ENCODE peak calls at places on chromosomes 2 and 18, in six cellular contexts. I, L, U, N, Q and K are unnamed samples.

GRCh38 chr2:98715812-98716451 is 15.0 kb downstream of the MGAT4A start:
- DNase-seq in I (no peak), L (no peak), U (no peak), N (no peak), Q (no peak), K (no peak)

GRCh38 chr2:100213595-100213994 is 71.2 kb upstream of the AFF3 start:
- DNase-seq in I (no peak), L (no peak), U (no peak), N (no peak), Q (no peak), K (no peak)

GRCh38 chr2:237629739-237630138 is 2.4 kb downstream of the LRRFIP1 start:
- DNase-seq in I (no peak), L (no peak), U (no peak), N (no peak), Q (no peak), K (no peak)

GRCh38 chr18:31447530-31448191 is at the start of gene DSG3:
- DNase-seq in I (no peak), L (no peak), U (no peak), N (no peak), Q (no peak), K (no peak)

GRCh38 chr18:23662309-23663263 is at the start of gene ANKRD29:
- DNase-seq in I (no peak), L (peak), U (peak), N (no peak), Q (no peak), K (peak)

GRCh38 chr2:211014376-211014775 is 458.0 kb downstream of the CPS1 start:
- DNase-seq in I (no peak), L (no peak), U (no peak), N (no peak), Q (no peak), K (no peak)

GRCh38 chr2:237449193-237449797 is 35.3 kb upstream of the COL6A3 start:
- DNase-seq in I (no peak), L (no peak), U (no peak), N (no peak), Q (no peak), K (no peak)

GRCh38 chr2:164868563-164869419 is 27.2 kb upstream of the COBLL1 start:
- DNase-seq in I (no peak), L (no peak), U (no peak), N (no peak), Q (no peak), K (no peak)

GRCh38 chr2:175461839-175462238 is 280.3 kb upstream of the ATP5MC3 start:
- DNase-seq in I (no peak), L (no peak), U (peak), N (no peak), Q (no peak), K (no peak)

GRCh38 chr2:121121661-121122060 is 163.3 kb downstream of the TFCP2L1 start:
- DNase-seq in I (no peak), L (no peak), U (no peak), N (no peak), Q (peak), K (no peak)

GRCh38 chr18:5393779-5394178 is 98.3 kb upstream of the ZBTB14 start:
- DNase-seq in I (no peak), L (no peak), U (no peak), N (no peak), Q (no peak), K (no peak)

DNA sequence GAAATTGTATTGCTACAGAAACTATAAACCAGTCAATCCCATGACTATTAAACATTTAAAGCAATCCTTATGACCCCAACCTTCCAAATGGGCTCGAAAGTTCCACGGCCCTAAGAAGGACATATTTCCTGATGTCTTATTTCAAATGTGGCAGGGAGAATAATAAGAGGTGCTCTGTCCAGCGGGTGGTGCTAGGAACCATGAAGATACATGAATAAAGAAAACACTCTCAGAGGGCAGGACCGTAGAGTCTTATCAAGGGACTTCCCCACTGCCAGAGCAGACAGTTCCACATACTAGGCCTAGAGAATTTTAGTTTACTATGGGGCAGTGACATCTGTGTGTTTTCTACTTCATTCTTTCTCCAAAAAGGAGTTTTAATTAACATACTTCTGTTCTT is 187.1 kb upstream of the PIK3C3 start:
- DNase-seq in I (no peak), L (no peak), U (peak), N (no peak), Q (no peak), K (no peak)
- TF ChIP-seq CTCF in I (peak), L (peak), U (no peak), N (no peak), Q (no peak), K (no peak)

GRCh38 chr2:8953525-8953924 is 50.0 kb downstream of the MBOAT2 start:
- DNase-seq in I (no peak), L (no peak), U (no peak), N (no peak), Q (no peak), K (no peak)

GRCh38 chr2:8954990-8955389 is 48.5 kb downstream of the MBOAT2 start:
- DNase-seq in I (no peak), L (no peak), U (no peak), N (no peak), Q (no peak), K (no peak)

GRCh38 chr2:8957593-8957992 is 45.9 kb downstream of the MBOAT2 start:
- DNase-seq in I (no peak), L (no peak), U (no peak), N (no peak), Q (no peak), K (no peak)

DNA sequence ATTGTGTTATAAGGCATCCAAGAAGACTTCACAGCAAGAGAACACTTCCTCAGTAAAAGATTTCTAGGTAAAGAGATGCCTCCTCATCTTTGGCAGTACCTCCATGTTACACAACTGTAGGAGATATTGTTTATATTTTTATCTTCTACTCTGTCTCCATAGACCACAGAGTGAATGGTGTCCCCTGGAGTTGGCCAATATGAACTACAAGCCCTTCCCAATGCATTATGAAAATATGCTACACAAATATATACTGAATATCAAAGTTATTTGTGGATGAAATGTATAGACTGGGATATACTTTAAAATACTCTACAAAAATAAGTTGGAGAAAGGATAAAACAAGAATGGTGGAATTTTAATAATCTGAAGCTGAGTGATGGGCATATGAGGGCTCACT is 46.7 kb downstream of the MBOAT2 start:
- DNase-seq in I (no peak), L (no peak), U (no peak), N (no peak), Q (no peak), K (no peak)
- TF ChIP-seq CTCF in I (no peak), L (peak), U (no peak), N (no peak), Q (no peak), K (no peak)

GRCh38 chr2:111900859-111901258 is 2.5 kb downstream of the MERTK start:
- DNase-seq in I (no peak), L (no peak), U (peak), N (no peak), Q (no peak), K (no peak)
- TF ChIP-seq CTCF in I (peak), L (no peak), U (peak), N (no peak), Q (no peak), K (no peak)

GRCh38 chr2:18456026-18456425 is 104.4 kb downstream of the RDH14 start:
- DNase-seq in I (no peak), L (no peak), U (no peak), N (no peak), Q (no peak), K (no peak)

GRCh38 chr2:18454692-18455255 is 105.7 kb downstream of the RDH14 start:
- DNase-seq in I (no peak), L (no peak), U (no peak), N (no peak), Q (peak), K (no peak)

DNA sequence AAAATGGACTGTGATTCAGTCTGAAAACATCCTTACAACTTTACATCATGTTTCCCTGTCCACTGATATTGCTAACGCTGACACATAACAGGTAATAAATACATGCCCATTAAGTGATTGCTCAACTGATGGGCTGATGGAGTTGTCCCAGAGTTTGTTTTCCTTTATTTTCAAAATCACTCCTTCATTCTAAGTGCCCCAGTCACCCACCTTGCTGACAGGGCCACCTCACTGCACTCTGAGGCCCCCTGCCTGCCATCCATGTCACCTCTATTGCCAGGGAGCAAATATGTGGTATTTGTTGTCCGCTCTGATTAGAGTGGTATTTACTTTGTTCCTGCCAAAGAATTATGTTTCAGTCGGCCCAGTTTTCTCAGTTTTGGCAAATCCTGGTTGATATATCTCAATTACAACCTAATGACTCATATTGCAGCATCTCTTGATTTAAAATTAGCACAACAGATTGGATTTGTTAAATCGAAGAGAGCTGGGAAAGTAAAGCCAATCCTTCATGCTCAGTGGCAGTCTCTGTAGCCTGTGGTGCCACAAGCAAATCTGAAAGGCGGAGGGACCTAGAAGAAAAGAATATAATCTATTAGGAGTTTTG is 105.1 kb downstream of the RDH14 start:
- DNase-seq in I (peak), L (no peak), U (no peak), N (no peak), Q (no peak), K (no peak)
- TF ChIP-seq CTCF in I (peak), L (no peak), U (no peak), N (no peak), Q (no peak), K (peak)

DNA sequence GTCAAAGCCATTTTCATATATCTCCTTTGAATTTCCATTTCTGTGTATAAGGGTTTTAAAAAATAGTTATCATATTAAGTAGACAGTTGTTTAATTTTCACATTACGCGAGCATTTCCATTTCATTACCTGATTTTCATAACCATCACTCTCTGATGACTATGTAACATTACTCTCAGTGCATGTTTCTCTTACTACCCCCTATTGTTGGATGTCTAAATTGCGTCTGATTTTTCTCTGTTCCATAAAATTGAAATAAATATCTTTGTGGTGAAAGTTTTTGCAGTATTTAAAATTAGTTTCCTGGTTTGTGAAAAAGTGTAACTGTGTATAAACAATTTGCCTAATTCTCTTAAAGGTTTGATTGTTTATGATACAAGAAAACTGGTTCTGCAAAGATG is 123.8 kb downstream of the MYO1B start:
- DNase-seq in I (no peak), L (no peak), U (peak), N (no peak), Q (no peak), K (no peak)
- TF ChIP-seq CTCF in I (peak), L (peak), U (peak), N (no peak), Q (no peak), K (peak)

GRCh38 chr2:133090358-133090757 is 420.4 kb upstream of the LYPD1 start:
- DNase-seq in I (no peak), L (no peak), U (no peak), N (no peak), Q (no peak), K (no peak)

GRCh38 chr2:133086176-133086575 is 416.2 kb upstream of the LYPD1 start:
- DNase-seq in I (no peak), L (no peak), U (no peak), N (no peak), Q (no peak), K (no peak)

GRCh38 chr2:133082034-133082433 is 412.0 kb upstream of the LYPD1 start:
- DNase-seq in I (no peak), L (no peak), U (no peak), N (no peak), Q (no peak), K (no peak)

GRCh38 chr2:133080822-133081221 is 410.8 kb upstream of the LYPD1 start:
- DNase-seq in I (no peak), L (no peak), U (no peak), N (no peak), Q (no peak), K (no peak)

DNA sequence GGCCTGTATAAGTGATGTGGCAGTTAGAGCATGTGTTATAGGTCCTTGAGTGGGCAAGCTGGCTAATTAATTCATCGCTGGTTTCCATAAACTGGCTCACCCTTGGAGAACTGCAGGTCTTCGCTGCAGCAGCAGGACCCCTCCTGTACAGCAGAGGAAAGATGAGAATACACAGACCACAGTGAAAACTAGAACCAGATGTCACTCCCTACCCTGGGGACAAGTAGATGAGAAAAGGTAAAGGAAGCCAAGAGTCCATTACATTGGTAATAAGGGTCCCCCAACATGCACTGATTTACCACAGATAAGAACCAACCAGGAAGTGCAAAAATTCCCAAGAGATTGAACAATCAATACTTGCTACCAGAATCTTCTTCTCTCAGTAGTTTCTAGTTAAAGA is 415.6 kb upstream of the LYPD1 start:
- DNase-seq in I (no peak), L (no peak), U (no peak), N (no peak), Q (no peak), K (no peak)
- TF ChIP-seq CTCF in I (no peak), L (no peak), U (no peak), N (no peak), Q (no peak), K (no peak)

GRCh38 chr2:110116033-110116710 is 550 bp upstream of the MALL start:
- DNase-seq in I (no peak), L (no peak), U (no peak), N (no peak), Q (no peak), K (no peak)
- TF ChIP-seq CTCF in I (peak), L (peak), U (no peak), N (peak), Q (peak), K (no peak)

DNA sequence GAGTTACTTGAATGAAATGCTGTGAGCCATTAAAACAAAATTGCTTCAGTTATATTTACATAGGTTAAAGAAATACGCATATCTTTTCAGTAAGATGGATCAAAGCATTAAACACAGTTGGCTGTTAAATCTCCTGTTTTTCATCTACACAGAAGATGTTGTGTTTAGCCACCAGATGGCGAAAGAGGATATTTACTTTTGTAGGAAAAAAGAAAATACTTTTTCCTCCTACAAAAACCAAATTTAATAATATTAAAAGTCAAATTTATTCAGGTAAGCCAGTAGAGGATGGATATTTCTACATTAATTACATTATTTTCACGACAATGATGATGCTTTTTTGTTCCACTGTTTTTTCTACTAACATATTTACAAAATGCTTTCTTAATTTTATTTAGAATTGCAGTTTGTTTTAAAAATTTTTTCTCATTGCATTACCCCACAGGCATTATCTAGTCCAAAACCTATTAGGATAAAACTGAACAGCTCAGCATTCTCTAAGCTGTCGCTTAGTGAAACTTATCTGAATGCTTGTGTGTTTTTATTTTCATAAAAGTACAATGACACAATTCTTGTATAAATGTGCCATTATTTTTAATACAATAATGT is 173.7 kb downstream of the ASXL3 start:
- DNase-seq in I (no peak), L (no peak), U (peak), N (no peak), Q (no peak), K (no peak)
- TF ChIP-seq CTCF in I (peak), L (peak), U (peak), N (peak), Q (no peak), K (peak)

DNA sequence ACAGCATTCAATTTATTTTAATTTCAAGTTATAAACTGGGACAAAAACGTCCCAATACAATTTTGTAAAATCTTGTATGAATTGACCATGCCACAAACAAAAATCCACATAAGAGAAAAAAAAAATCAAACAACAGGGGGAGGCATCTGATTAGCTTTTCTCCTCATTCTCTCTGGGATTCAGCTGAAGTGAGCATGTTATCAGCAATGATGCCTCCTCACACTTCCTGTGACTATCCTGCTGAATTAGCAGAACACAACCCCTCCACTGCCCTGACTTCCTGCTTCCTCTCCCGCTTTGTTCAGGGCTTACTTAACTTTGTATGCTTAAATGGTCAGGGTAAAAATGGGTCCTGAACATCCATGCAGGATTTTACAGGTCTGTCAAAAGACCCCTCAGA is 132.2 kb upstream of the ITGB6 start:
- DNase-seq in I (no peak), L (no peak), U (peak), N (no peak), Q (no peak), K (no peak)
- TF ChIP-seq CTCF in I (no peak), L (no peak), U (no peak), N (no peak), Q (no peak), K (no peak)